ENCODE peak calls at places on chromosomes 13 and 19, in five cellular contexts. One of them, this sample, is unnamed.

GRCh38 chr19:7595466-7596133 is at the start of gene CAMSAP3:
- DNase-seq in H9: peak; percentile 86
- DNase-seq in fibroblast of lung: no peak
- DNase-seq in left ventricle myocardium inferior: no peak
- DNase-seq in pancreas: peak; percentile 74
- DNase-seq in this sample: peak; percentile 73

GRCh38 chr19:48390188-48391099 is 907 bp downstream of the KDELR1 start:
- DNase-seq in fibroblast of lung: peak; percentile 61
- DNase-seq in pancreas: peak; percentile 58
- DNase-seq in H9: peak; percentile 65
- DNase-seq in left ventricle myocardium inferior: peak; percentile 64
- DNase-seq in this sample: peak; percentile 64

GRCh38 chr19:3516675-3517207 is 10.6 kb downstream of the FZR1 start:
- DNase-seq in left ventricle myocardium inferior: no peak
- DNase-seq in fibroblast of lung: no peak
- DNase-seq in pancreas: peak; percentile 59
- DNase-seq in H9: no peak
- DNase-seq in this sample: peak; percentile 16

GRCh38 chr19:9597027-9597426 is 12.7 kb upstream of the ZNF121 start:
- DNase-seq in left ventricle myocardium inferior: no peak
- DNase-seq in fibroblast of lung: peak; percentile 72
- DNase-seq in pancreas: no peak
- DNase-seq in H9: no peak
- DNase-seq in this sample: no peak

GRCh38 chr13:105048685-105049084 is 1486.8 kb downstream of the EFNB2 start:
- DNase-seq in fibroblast of lung: no peak
- DNase-seq in H9: no peak
- DNase-seq in left ventricle myocardium inferior: no peak
- DNase-seq in pancreas: no peak
- DNase-seq in this sample: no peak

GRCh38 chr19:4691383-4691782 is 21.2 kb upstream of the MYDGF start:
- DNase-seq in H9: no peak
- DNase-seq in fibroblast of lung: no peak
- DNase-seq in left ventricle myocardium inferior: peak; percentile 50
- DNase-seq in pancreas: no peak
- DNase-seq in this sample: no peak

GRCh38 chr13:86383151-86383550 is 583.9 kb upstream of the SLITRK6 start:
- DNase-seq in left ventricle myocardium inferior: no peak
- DNase-seq in H9: no peak
- DNase-seq in pancreas: no peak
- DNase-seq in fibroblast of lung: no peak
- DNase-seq in this sample: no peak

GRCh38 chr13:19586904-19587634 is 25.7 kb upstream of the TPTE2 start:
- DNase-seq in pancreas: no peak
- DNase-seq in H9: no peak
- DNase-seq in fibroblast of lung: peak; percentile 16
- DNase-seq in left ventricle myocardium inferior: no peak
- DNase-seq in this sample: no peak

GRCh38 chr13:28035146-28035782 is 46.8 kb upstream of the URAD start:
- DNase-seq in fibroblast of lung: no peak
- DNase-seq in left ventricle myocardium inferior: no peak
- DNase-seq in pancreas: no peak
- DNase-seq in H9: no peak
- DNase-seq in this sample: no peak

GRCh38 chr19:7494416-7495098 is 5.7 kb upstream of the PEX11G start:
- DNase-seq in H9: no peak
- DNase-seq in pancreas: no peak
- DNase-seq in left ventricle myocardium inferior: peak; percentile 48
- DNase-seq in fibroblast of lung: peak; percentile 42
- DNase-seq in this sample: no peak

GRCh38 chr13:97189943-97190342 is 32.2 kb upstream of the MBNL2 start:
- DNase-seq in pancreas: no peak
- DNase-seq in H9: no peak
- DNase-seq in fibroblast of lung: no peak
- DNase-seq in left ventricle myocardium inferior: no peak
- DNase-seq in this sample: no peak

GRCh38 chr13:52405369-52405766 is 604 bp downstream of the THSD1 start:
- DNase-seq in H9: no peak
- DNase-seq in pancreas: no peak
- DNase-seq in left ventricle myocardium inferior: no peak
- DNase-seq in fibroblast of lung: no peak
- DNase-seq in this sample: no peak

GRCh38 chr13:89627991-89628390 is 1719.5 kb upstream of the MIR17HG start:
- DNase-seq in H9: no peak
- DNase-seq in fibroblast of lung: no peak
- DNase-seq in left ventricle myocardium inferior: no peak
- DNase-seq in pancreas: no peak
- DNase-seq in this sample: no peak

GRCh38 chr13:54018485-54018884 is 989.9 kb downstream of the OLFM4 start:
- DNase-seq in H9: no peak
- DNase-seq in left ventricle myocardium inferior: no peak
- DNase-seq in pancreas: no peak
- DNase-seq in fibroblast of lung: no peak
- DNase-seq in this sample: no peak

GRCh38 chr19:56333506-56333905 is 18.9 kb upstream of the ZSCAN5A start:
- DNase-seq in pancreas: peak; percentile 38
- DNase-seq in fibroblast of lung: peak; percentile 62
- DNase-seq in left ventricle myocardium inferior: no peak
- DNase-seq in H9: no peak
- DNase-seq in this sample: peak; percentile 21

GRCh38 chr13:41613471-41613870 is 156.1 kb downstream of the RGCC start:
- DNase-seq in fibroblast of lung: no peak
- DNase-seq in left ventricle myocardium inferior: no peak
- DNase-seq in pancreas: no peak
- DNase-seq in H9: no peak
- DNase-seq in this sample: no peak

GRCh38 chr13:54958781-54959180 is 1930.2 kb downstream of the OLFM4 start:
- DNase-seq in H9: no peak
- DNase-seq in left ventricle myocardium inferior: no peak
- DNase-seq in fibroblast of lung: no peak
- DNase-seq in pancreas: no peak
- DNase-seq in this sample: no peak

GRCh38 chr19:55244004-55244680 is 14.7 kb downstream of the PPP6R1 start:
- DNase-seq in fibroblast of lung: no peak
- DNase-seq in pancreas: no peak
- DNase-seq in left ventricle myocardium inferior: no peak
- DNase-seq in H9: no peak
- DNase-seq in this sample: no peak

GRCh38 chr13:22050951-22051563 is 380.2 kb downstream of the FGF9 start:
- DNase-seq in pancreas: no peak
- DNase-seq in H9: no peak
- DNase-seq in left ventricle myocardium inferior: no peak
- DNase-seq in fibroblast of lung: no peak
- DNase-seq in this sample: no peak

GRCh38 chr13:72782717-72783116 is 784 bp downstream of the PIBF1 start:
- DNase-seq in fibroblast of lung: peak; percentile 34
- DNase-seq in H9: no peak
- DNase-seq in left ventricle myocardium inferior: no peak
- DNase-seq in pancreas: no peak
- DNase-seq in this sample: no peak

GRCh38 chr19:19595171-19595701 is 23.3 kb downstream of the PBX4 start:
- DNase-seq in fibroblast of lung: peak; percentile 73
- DNase-seq in H9: no peak
- DNase-seq in pancreas: no peak
- DNase-seq in left ventricle myocardium inferior: no peak
- DNase-seq in this sample: peak; percentile 92
- H3K4me1 ChIP-seq in fibroblast of lung: peaks cover 18% of the 10 kb centered on the region
- H3K4me1 ChIP-seq in H9: peaks cover 10% of the 10 kb centered on the region
- H3K4me1 ChIP-seq in pancreas: no peaks in the 10 kb centered on the region
- H3K4me1 ChIP-seq in left ventricle myocardium inferior: peaks cover 7% of the 10 kb centered on the region
- H3K4me1 ChIP-seq in this sample: peaks cover 23% of the 10 kb centered on the region

DNA sequence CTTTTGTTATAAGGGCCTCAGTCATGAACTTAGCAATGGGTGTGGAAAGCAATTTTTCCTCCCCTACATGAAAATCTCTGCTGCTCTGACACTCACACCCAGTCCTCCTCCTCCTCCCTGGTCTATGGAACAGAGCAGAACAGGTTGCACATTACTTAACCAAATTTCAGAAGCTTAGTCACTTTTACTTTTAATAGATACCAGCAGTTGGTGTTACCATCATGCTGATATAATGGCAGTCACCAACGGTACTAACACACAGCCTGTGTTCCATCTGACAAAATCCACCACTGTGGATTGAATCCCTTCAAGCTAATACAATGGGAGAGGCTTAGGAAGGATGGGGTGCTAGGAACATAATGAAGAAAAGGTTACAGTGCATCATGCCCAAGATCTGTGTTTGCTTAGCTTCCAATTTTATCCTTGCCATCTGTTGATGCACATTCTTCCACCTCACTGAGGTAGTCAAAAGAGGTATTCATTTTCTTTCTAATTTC is 9.8 kb downstream of the TPT1 start:
- DNase-seq in pancreas: no peak
- DNase-seq in H9: no peak
- DNase-seq in fibroblast of lung: no peak
- DNase-seq in left ventricle myocardium inferior: no peak
- DNase-seq in this sample: no peak
- TF ChIP-seq CTCF in pancreas: no peak
- TF ChIP-seq CTCF in H9: no peak
- TF ChIP-seq CTCF in fibroblast of lung: no peak
- TF ChIP-seq CTCF in left ventricle myocardium inferior: no peak
- TF ChIP-seq CTCF in this sample: no peak

DNA sequence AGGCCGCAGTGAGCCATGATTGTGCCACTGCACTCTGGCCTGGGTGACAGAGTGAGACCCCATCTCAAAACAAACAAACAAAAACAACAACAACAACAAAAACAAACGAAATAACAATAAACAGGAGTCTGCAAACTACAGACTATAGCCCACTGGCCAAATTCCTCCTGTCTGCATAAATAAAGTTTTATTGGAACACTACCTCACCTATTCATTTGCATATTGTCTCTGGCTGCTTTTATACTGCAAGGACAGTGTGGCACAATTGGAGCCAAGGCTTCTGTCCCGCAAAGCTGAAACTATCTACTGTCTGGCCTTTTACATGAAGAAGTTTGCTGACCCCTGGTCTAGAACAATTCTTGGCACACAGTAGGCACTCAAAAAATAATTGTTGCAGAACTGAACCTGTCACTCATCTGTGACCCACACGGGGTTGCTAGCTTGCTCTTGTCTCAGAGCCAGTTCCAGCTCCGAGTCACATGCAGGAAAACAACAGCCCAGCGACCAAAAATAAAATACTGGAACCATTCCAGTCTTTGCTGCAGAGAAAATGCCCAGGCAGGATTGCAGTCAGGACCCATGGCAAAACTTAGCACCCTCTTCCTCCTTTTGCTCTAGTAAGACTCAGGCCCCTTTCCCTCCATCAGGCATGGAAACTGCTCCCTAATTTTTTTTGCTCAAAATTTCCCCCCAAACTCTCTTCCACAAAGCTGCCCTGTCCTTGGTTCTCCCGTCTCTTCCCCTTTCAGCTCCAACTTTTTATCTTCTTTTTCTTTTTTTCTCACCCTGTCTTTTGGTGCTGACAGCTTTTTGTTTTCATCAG is 4.8 kb upstream of the MYH14 start:
- DNase-seq in left ventricle myocardium inferior: peak; percentile 25
- DNase-seq in H9: no peak
- DNase-seq in pancreas: no peak
- DNase-seq in fibroblast of lung: no peak
- DNase-seq in this sample: peak; percentile 88
- H3K27ac ChIP-seq in left ventricle myocardium inferior: peak overlapping the region; percentile 88
- H3K27ac ChIP-seq in H9: no peak overlapping the region
- H3K27ac ChIP-seq in pancreas: peak overlapping the region; percentile 15
- H3K27ac ChIP-seq in fibroblast of lung: no peak overlapping the region
- H3K27ac ChIP-seq in this sample: peak overlapping the region; percentile 72

DNA sequence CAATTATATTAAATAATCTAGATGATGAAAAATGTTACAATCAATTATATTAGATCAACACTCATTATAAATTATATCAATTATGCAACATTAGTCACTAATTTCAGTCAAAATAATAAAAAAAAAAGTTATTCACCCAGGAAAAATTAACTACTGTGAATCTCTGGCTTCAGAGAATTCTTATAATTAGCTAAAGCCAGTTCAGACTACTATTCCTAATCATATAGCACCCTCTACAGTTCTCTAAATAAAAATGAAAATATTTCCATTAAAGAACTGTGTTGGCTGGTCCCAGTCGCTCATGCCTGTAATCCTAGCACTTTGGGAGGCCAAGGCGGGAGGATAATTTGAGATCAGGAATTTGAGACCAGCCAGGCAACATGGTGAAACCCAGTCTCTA is 33.0 kb downstream of the XPO4 start:
- DNase-seq in H9: no peak
- DNase-seq in fibroblast of lung: peak; percentile 54
- DNase-seq in pancreas: no peak
- DNase-seq in left ventricle myocardium inferior: no peak
- DNase-seq in this sample: no peak
- H3K4me1 ChIP-seq in H9: no peaks in the 10 kb centered on the region
- H3K4me1 ChIP-seq in fibroblast of lung: peaks cover 3% of the 10 kb centered on the region
- H3K4me1 ChIP-seq in pancreas: peaks cover 16% of the 10 kb centered on the region
- H3K4me1 ChIP-seq in left ventricle myocardium inferior: peaks cover 19% of the 10 kb centered on the region
- H3K4me1 ChIP-seq in this sample: peaks cover 16% of the 10 kb centered on the region

This sample was measured in thyroid gland.